ENCODE peak calls at places on chromosomes 2 and 18, in nine cellular contexts. One of them, this sample, is unnamed.

GRCh38 chr18:28961669-28962228 is 784.8 kb upstream of the CDH2 start:
- DNase-seq in ascending aorta: no peak
- DNase-seq in upper lobe of left lung: no peak
- DNase-seq in A549: peak; percentile 0
- DNase-seq in AG09309: no peak
- DNase-seq in HepG2: peak; percentile 36
- DNase-seq in cardiac muscle cell: peak; percentile 36
- DNase-seq in CD8-positive, alpha-beta T cell: no peak
- DNase-seq in foreskin fibroblast: no peak
- DNase-seq in this sample: peak; percentile 8

GRCh38 chr18:47604041-47604440 is 326.4 kb downstream of the SMAD2 start:
- DNase-seq in ascending aorta: no peak
- DNase-seq in upper lobe of left lung: no peak
- DNase-seq in A549: no peak
- DNase-seq in AG09309: no peak
- DNase-seq in HepG2: no peak
- DNase-seq in cardiac muscle cell: no peak
- DNase-seq in CD8-positive, alpha-beta T cell: no peak
- DNase-seq in foreskin fibroblast: no peak
- DNase-seq in this sample: no peak

GRCh38 chr2:209872675-209873074 is 101.0 kb downstream of the UNC80 start:
- DNase-seq in ascending aorta: no peak
- DNase-seq in upper lobe of left lung: peak; percentile 36
- DNase-seq in A549: no peak
- DNase-seq in AG09309: no peak
- DNase-seq in HepG2: peak; percentile 34
- DNase-seq in cardiac muscle cell: peak; percentile 4
- DNase-seq in CD8-positive, alpha-beta T cell: no peak
- DNase-seq in foreskin fibroblast: no peak
- DNase-seq in this sample: no peak

GRCh38 chr2:42132066-42132965 is 36.8 kb upstream of the EML4 start:
- DNase-seq in ascending aorta: no peak
- DNase-seq in upper lobe of left lung: no peak
- DNase-seq in A549: peak; percentile 32
- DNase-seq in AG09309: peak; percentile 89
- DNase-seq in HepG2: no peak
- DNase-seq in cardiac muscle cell: peak; percentile 80
- DNase-seq in CD8-positive, alpha-beta T cell: no peak
- DNase-seq in foreskin fibroblast: peak; percentile 86
- DNase-seq in this sample: no peak

GRCh38 chr2:196535742-196536141 is 103.8 kb upstream of the CCDC150 start:
- DNase-seq in ascending aorta: no peak
- DNase-seq in upper lobe of left lung: no peak
- DNase-seq in A549: no peak
- DNase-seq in AG09309: no peak
- DNase-seq in HepG2: no peak
- DNase-seq in cardiac muscle cell: peak; percentile 9
- DNase-seq in CD8-positive, alpha-beta T cell: no peak
- DNase-seq in foreskin fibroblast: no peak
- DNase-seq in this sample: no peak

GRCh38 chr2:177467646-177468045 is 75.1 kb downstream of the AGPS start:
- DNase-seq in ascending aorta: no peak
- DNase-seq in upper lobe of left lung: no peak
- DNase-seq in A549: no peak
- DNase-seq in AG09309: peak; percentile 24
- DNase-seq in HepG2: no peak
- DNase-seq in cardiac muscle cell: peak; percentile 31
- DNase-seq in CD8-positive, alpha-beta T cell: no peak
- DNase-seq in foreskin fibroblast: peak; percentile 17
- DNase-seq in this sample: no peak

GRCh38 chr2:74226648-74227213 is 28.3 kb downstream of the MTHFD2 start:
- DNase-seq in ascending aorta: peak; percentile 82
- DNase-seq in upper lobe of left lung: no peak
- DNase-seq in A549: no peak
- DNase-seq in AG09309: no peak
- DNase-seq in HepG2: no peak
- DNase-seq in cardiac muscle cell: no peak
- DNase-seq in CD8-positive, alpha-beta T cell: no peak
- DNase-seq in foreskin fibroblast: no peak
- DNase-seq in this sample: no peak

GRCh38 chr2:130393318-130393910 is 37.6 kb downstream of the PTPN18 start:
- DNase-seq in ascending aorta: peak; percentile 40
- DNase-seq in upper lobe of left lung: no peak
- DNase-seq in A549: no peak
- DNase-seq in AG09309: no peak
- DNase-seq in HepG2: no peak
- DNase-seq in cardiac muscle cell: no peak
- DNase-seq in CD8-positive, alpha-beta T cell: no peak
- DNase-seq in foreskin fibroblast: no peak
- DNase-seq in this sample: no peak

GRCh38 chr2:241009601-241010530 is 11.4 kb downstream of the SNED1 start:
- DNase-seq in ascending aorta: peak; percentile 72
- DNase-seq in upper lobe of left lung: peak; percentile 73
- DNase-seq in A549: no peak
- DNase-seq in AG09309: peak; percentile 79
- DNase-seq in HepG2: no peak
- DNase-seq in cardiac muscle cell: peak; percentile 97
- DNase-seq in CD8-positive, alpha-beta T cell: no peak
- DNase-seq in foreskin fibroblast: peak; percentile 70
- DNase-seq in this sample: no peak

GRCh38 chr2:46829240-46829970 is 86.2 kb downstream of the MCFD2 start:
- DNase-seq in ascending aorta: peak; percentile 53
- DNase-seq in upper lobe of left lung: no peak
- DNase-seq in A549: no peak
- DNase-seq in AG09309: no peak
- DNase-seq in HepG2: no peak
- DNase-seq in cardiac muscle cell: no peak
- DNase-seq in CD8-positive, alpha-beta T cell: no peak
- DNase-seq in foreskin fibroblast: no peak
- DNase-seq in this sample: no peak

GRCh38 chr2:96186562-96186961 is 22.1 kb downstream of the STARD7 start:
- DNase-seq in ascending aorta: no peak
- DNase-seq in upper lobe of left lung: no peak
- DNase-seq in A549: no peak
- DNase-seq in AG09309: no peak
- DNase-seq in HepG2: no peak
- DNase-seq in cardiac muscle cell: no peak
- DNase-seq in CD8-positive, alpha-beta T cell: no peak
- DNase-seq in foreskin fibroblast: no peak
- DNase-seq in this sample: no peak

GRCh38 chr2:102294802-102295489 is 16.4 kb upstream of the IL1RL1 start:
- DNase-seq in ascending aorta: no peak
- DNase-seq in upper lobe of left lung: no peak
- DNase-seq in A549: no peak
- DNase-seq in AG09309: no peak
- DNase-seq in HepG2: no peak
- DNase-seq in cardiac muscle cell: peak; percentile 64
- DNase-seq in CD8-positive, alpha-beta T cell: no peak
- DNase-seq in foreskin fibroblast: no peak
- DNase-seq in this sample: no peak

GRCh38 chr2:231057590-231057989 is 923 bp downstream of the PSMD1 start:
- DNase-seq in ascending aorta: no peak
- DNase-seq in upper lobe of left lung: no peak
- DNase-seq in A549: no peak
- DNase-seq in AG09309: no peak
- DNase-seq in HepG2: no peak
- DNase-seq in cardiac muscle cell: peak; percentile 11
- DNase-seq in CD8-positive, alpha-beta T cell: no peak
- DNase-seq in foreskin fibroblast: no peak
- DNase-seq in this sample: no peak

GRCh38 chr2:223054193-223054781 is 2.3 kb downstream of the KCNE4 start:
- DNase-seq in ascending aorta: peak; percentile 84
- DNase-seq in upper lobe of left lung: peak; percentile 64
- DNase-seq in A549: no peak
- DNase-seq in AG09309: no peak
- DNase-seq in HepG2: no peak
- DNase-seq in cardiac muscle cell: peak; percentile 89
- DNase-seq in CD8-positive, alpha-beta T cell: no peak
- DNase-seq in foreskin fibroblast: peak; percentile 56
- DNase-seq in this sample: no peak

GRCh38 chr2:70084973-70085710 is 2.1 kb upstream of the PCBP1 start:
- DNase-seq in ascending aorta: peak; percentile 64
- DNase-seq in upper lobe of left lung: peak; percentile 69
- DNase-seq in A549: no peak
- DNase-seq in AG09309: no peak
- DNase-seq in HepG2: no peak
- DNase-seq in cardiac muscle cell: no peak
- DNase-seq in CD8-positive, alpha-beta T cell: peak; percentile 25
- DNase-seq in foreskin fibroblast: no peak
- DNase-seq in this sample: no peak

DNA sequence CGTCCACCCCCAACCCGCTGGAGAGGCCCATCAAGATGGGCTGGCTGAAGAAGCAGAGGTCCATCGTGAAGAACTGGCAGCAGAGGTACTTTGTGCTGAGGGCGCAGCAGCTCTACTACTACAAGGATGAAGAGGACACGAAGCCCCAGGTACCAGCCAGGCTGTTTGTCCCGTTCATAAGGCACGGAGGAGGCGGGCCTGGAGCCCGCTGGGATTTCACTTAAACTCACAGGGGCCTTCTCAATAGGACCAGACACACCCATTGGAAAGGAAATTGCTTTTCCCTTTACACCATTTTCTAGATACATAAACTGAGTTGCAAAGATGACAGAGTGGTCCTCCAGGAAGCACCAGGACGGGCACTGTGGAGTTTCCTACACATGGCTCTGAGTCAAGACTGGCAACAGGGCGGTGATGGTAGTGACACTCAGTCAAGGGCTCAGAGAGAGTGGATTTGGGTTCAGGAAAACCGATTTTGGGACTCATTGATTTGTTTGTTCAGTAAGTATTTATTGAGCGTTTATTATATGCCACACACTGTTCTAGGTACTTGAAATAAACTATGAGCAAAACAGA is 40.7 kb downstream of the ARHGAP25 start:
- DNase-seq in ascending aorta: no peak
- DNase-seq in upper lobe of left lung: no peak
- DNase-seq in A549: no peak
- DNase-seq in AG09309: no peak
- DNase-seq in HepG2: no peak
- DNase-seq in cardiac muscle cell: no peak
- DNase-seq in CD8-positive, alpha-beta T cell: no peak
- DNase-seq in foreskin fibroblast: no peak
- DNase-seq in this sample: no peak
- H3K4me3 ChIP-seq in ascending aorta: peak overlapping the region; percentile 23
- H3K4me3 ChIP-seq in upper lobe of left lung: peak overlapping the region; percentile 32
- H3K4me3 ChIP-seq in A549: no peak overlapping the region
- H3K4me3 ChIP-seq in AG09309: no peak overlapping the region
- H3K4me3 ChIP-seq in HepG2: no peak overlapping the region
- H3K4me3 ChIP-seq in cardiac muscle cell: no peak overlapping the region
- H3K4me3 ChIP-seq in CD8-positive, alpha-beta T cell: peak overlapping the region; percentile 61
- H3K4me3 ChIP-seq in foreskin fibroblast: no peak overlapping the region
- H3K4me3 ChIP-seq in this sample: no peak overlapping the region

DNA sequence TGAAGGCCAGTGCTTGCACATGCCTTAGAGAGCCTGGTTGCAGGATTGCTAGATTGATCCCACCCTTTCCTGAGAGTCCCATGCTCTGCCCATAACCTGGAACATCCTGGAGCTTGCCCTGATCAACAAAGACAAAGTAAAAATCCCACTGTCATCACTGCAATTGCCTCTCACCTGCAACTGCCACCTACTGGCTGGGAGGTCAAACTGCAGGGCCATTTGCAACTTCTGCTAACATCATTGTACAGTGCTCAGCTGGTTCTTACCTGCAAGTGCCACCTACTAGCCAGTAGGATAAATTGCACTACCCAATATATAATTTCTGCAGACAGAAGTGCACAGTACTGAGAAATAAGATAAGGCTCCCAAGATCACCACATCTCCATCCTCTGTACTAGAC is 947.5 kb downstream of the CPS1 start:
- DNase-seq in ascending aorta: no peak
- DNase-seq in upper lobe of left lung: no peak
- DNase-seq in A549: no peak
- DNase-seq in AG09309: no peak
- DNase-seq in HepG2: no peak
- DNase-seq in cardiac muscle cell: no peak
- DNase-seq in CD8-positive, alpha-beta T cell: no peak
- DNase-seq in foreskin fibroblast: no peak
- DNase-seq in this sample: no peak
- TF ChIP-seq CTCF in ascending aorta: no peak
- TF ChIP-seq CTCF in upper lobe of left lung: no peak
- TF ChIP-seq CTCF in A549: no peak
- TF ChIP-seq CTCF in AG09309: no peak
- TF ChIP-seq CTCF in HepG2: peak; percentile 18
- TF ChIP-seq CTCF in cardiac muscle cell: no peak
- TF ChIP-seq CTCF in CD8-positive, alpha-beta T cell: no peak
- TF ChIP-seq CTCF in foreskin fibroblast: no peak
- TF ChIP-seq CTCF in this sample: peak; percentile 12

GRCh38 chr2:85371045-85371444 is 16.5 kb downstream of the ELMOD3 start:
- DNase-seq in ascending aorta: no peak
- DNase-seq in upper lobe of left lung: no peak
- DNase-seq in A549: no peak
- DNase-seq in AG09309: no peak
- DNase-seq in HepG2: no peak
- DNase-seq in cardiac muscle cell: no peak
- DNase-seq in CD8-positive, alpha-beta T cell: no peak
- DNase-seq in foreskin fibroblast: no peak
- DNase-seq in this sample: no peak

GRCh38 chr2:85369500-85369899 is 14.9 kb downstream of the ELMOD3 start:
- DNase-seq in ascending aorta: no peak
- DNase-seq in upper lobe of left lung: no peak
- DNase-seq in A549: no peak
- DNase-seq in AG09309: no peak
- DNase-seq in HepG2: no peak
- DNase-seq in cardiac muscle cell: no peak
- DNase-seq in CD8-positive, alpha-beta T cell: no peak
- DNase-seq in foreskin fibroblast: no peak
- DNase-seq in this sample: peak; percentile 88

GRCh38 chr2:85367180-85367579 is 12.6 kb downstream of the ELMOD3 start:
- DNase-seq in ascending aorta: no peak
- DNase-seq in upper lobe of left lung: no peak
- DNase-seq in A549: no peak
- DNase-seq in AG09309: no peak
- DNase-seq in HepG2: no peak
- DNase-seq in cardiac muscle cell: no peak
- DNase-seq in CD8-positive, alpha-beta T cell: no peak
- DNase-seq in foreskin fibroblast: no peak
- DNase-seq in this sample: no peak

GRCh38 chr2:85368921-85369320 is 14.4 kb downstream of the ELMOD3 start:
- DNase-seq in ascending aorta: no peak
- DNase-seq in upper lobe of left lung: no peak
- DNase-seq in A549: no peak
- DNase-seq in AG09309: no peak
- DNase-seq in HepG2: no peak
- DNase-seq in cardiac muscle cell: no peak
- DNase-seq in CD8-positive, alpha-beta T cell: no peak
- DNase-seq in foreskin fibroblast: no peak
- DNase-seq in this sample: no peak
- H3K4me3 ChIP-seq in ascending aorta: no peak overlapping the region
- H3K4me3 ChIP-seq in upper lobe of left lung: no peak overlapping the region
- H3K4me3 ChIP-seq in A549: no peak overlapping the region
- H3K4me3 ChIP-seq in AG09309: no peak overlapping the region
- H3K4me3 ChIP-seq in HepG2: no peak overlapping the region
- H3K4me3 ChIP-seq in cardiac muscle cell: no peak overlapping the region
- H3K4me3 ChIP-seq in CD8-positive, alpha-beta T cell: no peak overlapping the region
- H3K4me3 ChIP-seq in foreskin fibroblast: no peak overlapping the region
- H3K4me3 ChIP-seq in this sample: no peak overlapping the region

DNA sequence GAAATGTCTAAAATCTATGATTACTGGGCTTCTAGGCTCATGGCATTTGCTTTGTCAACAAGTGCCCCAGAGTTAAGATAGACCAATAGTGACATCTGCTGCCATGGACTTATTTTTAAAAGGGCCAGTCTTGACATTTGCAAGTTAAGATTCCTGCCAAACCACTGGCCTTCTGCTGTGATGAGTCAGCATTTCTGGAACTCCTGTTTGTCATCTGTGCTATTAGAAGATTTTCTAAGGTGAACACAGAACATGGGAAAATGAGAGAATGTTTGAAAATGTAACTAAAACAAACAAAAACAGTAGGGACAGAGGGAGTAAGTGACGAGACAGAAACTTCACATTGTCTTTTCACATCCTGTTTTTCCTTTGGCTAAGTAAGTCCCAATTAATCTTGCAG is 93.7 kb upstream of the WDR75 start:
- DNase-seq in ascending aorta: peak; percentile 74
- DNase-seq in upper lobe of left lung: no peak
- DNase-seq in A549: peak; percentile 52
- DNase-seq in AG09309: peak; percentile 92
- DNase-seq in HepG2: peak; percentile 56
- DNase-seq in cardiac muscle cell: peak; percentile 97
- DNase-seq in CD8-positive, alpha-beta T cell: no peak
- DNase-seq in foreskin fibroblast: peak; percentile 88
- DNase-seq in this sample: peak; percentile 66
- TF ChIP-seq CTCF in ascending aorta: no peak
- TF ChIP-seq CTCF in upper lobe of left lung: no peak
- TF ChIP-seq CTCF in A549: peak; percentile 64
- TF ChIP-seq CTCF in AG09309: peak; percentile 35
- TF ChIP-seq CTCF in HepG2: peak; percentile 57
- TF ChIP-seq CTCF in cardiac muscle cell: peak; percentile 34
- TF ChIP-seq CTCF in CD8-positive, alpha-beta T cell: peak; percentile 33
- TF ChIP-seq CTCF in foreskin fibroblast: peak; percentile 26
- TF ChIP-seq CTCF in this sample: peak; percentile 39